ENCODE peak calls at places on chromosome 1, in nine cellular contexts. E is T-helper 2 cell; A is activated CD4-positive, alpha-beta T cell treated with anti-CD3 and anti-CD28 coated beads, Interleukin-2, amount 10 ng/mL, durations not matched to agents 7 days and 5 days; O is EL; W is left ventricle myocardium superior; B is Peyer's patch; R is nephron progenitor cell; F is left ventricle myocardium inferior; Y is DND-41. D is an unnamed sample.

GRCh38 chr1:89808429-89809117 is 12.3 kb upstream of the LRRC8D start:
- DNase-seq in W (no peak), A (no peak), F (no peak), R (no peak), O (peak), B (no peak), E (no peak), Y (no peak), D (peak)

GRCh38 chr1:36224537-36225297 is 474 bp downstream of the THRAP3 start:
- DNase-seq in F (no peak), A (no peak), Y (no peak), W (no peak), R (peak), B (no peak), E (no peak), O (peak), D (peak)

GRCh38 chr1:118989878-118990378 is 1.8 kb upstream of the TBX15 start:
- DNase-seq in W (no peak), Y (no peak), B (no peak), F (no peak), E (no peak), A (no peak), R (no peak), O (no peak), D (peak)

GRCh38 chr1:19206947-19207346 is 3.1 kb downstream of the UBR4 start:
- DNase-seq in E (no peak), O (no peak), F (no peak), W (no peak), A (no peak), B (no peak), R (no peak), Y (no peak), D (no peak)

GRCh38 chr1:195580988-195581387 is 1027.3 kb downstream of the KCNT2 start:
- DNase-seq in F (no peak), W (no peak), B (no peak), O (no peak), Y (no peak), E (no peak), R (no peak), A (no peak), D (no peak)

GRCh38 chr1:55827350-55827749 is 612.2 kb upstream of the USP24 start:
- DNase-seq in A (no peak), O (peak), E (no peak), W (no peak), R (no peak), B (no peak), F (no peak), Y (no peak), D (peak)

GRCh38 chr1:40825430-40825778 is 36.8 kb downstream of the CITED4 start:
- DNase-seq in O (no peak), A (no peak), R (no peak), B (no peak), Y (no peak), W (peak), E (no peak), F (no peak), D (no peak)

GRCh38 chr1:7278045-7278444 is 492.8 kb downstream of the CAMTA1 start:
- DNase-seq in A (no peak), F (no peak), W (no peak), R (no peak), E (no peak), B (peak), Y (no peak), O (no peak), D (no peak)

GRCh38 chr1:205192287-205192686 is 19.2 kb downstream of the DSTYK start:
- DNase-seq in W (no peak), O (no peak), E (no peak), F (no peak), B (no peak), R (no peak), Y (no peak), A (no peak), D (no peak)

GRCh38 chr1:16181887-16182719 is 26.2 kb upstream of the EPHA2 start:
- DNase-seq in Y (no peak), O (peak), W (peak), B (peak), R (peak), F (peak), E (no peak), A (no peak), D (peak)

GRCh38 chr1:208467401-208467800 is 223.2 kb upstream of the PLXNA2 start:
- DNase-seq in W (no peak), A (no peak), E (no peak), B (no peak), F (no peak), R (no peak), O (no peak), Y (no peak), D (no peak)

GRCh38 chr1:42801832-42802483 is 15.0 kb upstream of the ERMAP start:
- DNase-seq in Y (no peak), F (no peak), A (no peak), B (no peak), O (no peak), E (no peak), R (no peak), W (no peak), D (peak)